ENCODE peak calls at places on chromosome 16, in five cellular contexts. M is right lobe of liver, G is IMR-90, D is heart left ventricle, I is upper lobe of left lung. Q is an unnamed sample.
A peak's percentile ranks its signal among the peaks of the same experiment; 100 is the strongest.

GRCh38 chr16:11877374-11877773 is 26.0 kb upstream of the RSL1D1 start:
- ATAC-seq in M (no peak), D (no peak), G (peak; percentile 11), I (no peak), Q (no peak)

GRCh38 chr16:23711785-23712184 is 1.2 kb downstream of the ERN2 start:
- ATAC-seq in I (no peak), G (no peak), D (no peak), M (no peak), Q (no peak)

GRCh38 chr16:67425046-67425445 is 5.9 kb upstream of the HSD11B2 start:
- ATAC-seq in I (no peak), D (no peak), G (peak; percentile 13), M (no peak), Q (no peak)

GRCh38 chr16:10368984-10369551 is 16.8 kb upstream of the ATF7IP2 start:
- ATAC-seq in I (no peak), M (peak; percentile 71), G (no peak), D (no peak), Q (no peak)

GRCh38 chr16:27402964-27403600 is 1.1 kb downstream of the IL21R start:
- ATAC-seq in M (no peak), I (no peak), D (no peak), G (no peak), Q (no peak)

GRCh38 chr16:85321856-85322271 is 209.6 kb upstream of the CIBAR2 start:
- ATAC-seq in D (peak; percentile 96), M (peak; percentile 94), I (peak; percentile 90), G (peak; percentile 93), Q (peak; percentile 96)

GRCh38 chr16:31148896-31149295 is 970 bp downstream of the PRSS36 start:
- ATAC-seq in I (no peak), M (no peak), D (no peak), G (no peak), Q (no peak)

GRCh38 chr16:88194397-88195020 is 188.2 kb upstream of the ZNF469 start:
- ATAC-seq in I (no peak), G (peak; percentile 16), M (no peak), D (peak; percentile 23), Q (peak; percentile 35)

GRCh38 chr16:15933781-15934180 is 15.6 kb upstream of the ABCC1 start:
- ATAC-seq in I (no peak), M (no peak), G (no peak), D (no peak), Q (no peak)

GRCh38 chr16:5633845-5634440 is 536.3 kb upstream of the EEF2KMT start:
- ATAC-seq in I (no peak), G (no peak), M (peak; percentile 54), D (no peak), Q (no peak)

GRCh38 chr16:19690196-19690595 is 27.8 kb downstream of the KNOP1 start:
- ATAC-seq in G (peak; percentile 65), D (peak; percentile 46), I (no peak), M (peak; percentile 51), Q (peak; percentile 48)

DNA sequence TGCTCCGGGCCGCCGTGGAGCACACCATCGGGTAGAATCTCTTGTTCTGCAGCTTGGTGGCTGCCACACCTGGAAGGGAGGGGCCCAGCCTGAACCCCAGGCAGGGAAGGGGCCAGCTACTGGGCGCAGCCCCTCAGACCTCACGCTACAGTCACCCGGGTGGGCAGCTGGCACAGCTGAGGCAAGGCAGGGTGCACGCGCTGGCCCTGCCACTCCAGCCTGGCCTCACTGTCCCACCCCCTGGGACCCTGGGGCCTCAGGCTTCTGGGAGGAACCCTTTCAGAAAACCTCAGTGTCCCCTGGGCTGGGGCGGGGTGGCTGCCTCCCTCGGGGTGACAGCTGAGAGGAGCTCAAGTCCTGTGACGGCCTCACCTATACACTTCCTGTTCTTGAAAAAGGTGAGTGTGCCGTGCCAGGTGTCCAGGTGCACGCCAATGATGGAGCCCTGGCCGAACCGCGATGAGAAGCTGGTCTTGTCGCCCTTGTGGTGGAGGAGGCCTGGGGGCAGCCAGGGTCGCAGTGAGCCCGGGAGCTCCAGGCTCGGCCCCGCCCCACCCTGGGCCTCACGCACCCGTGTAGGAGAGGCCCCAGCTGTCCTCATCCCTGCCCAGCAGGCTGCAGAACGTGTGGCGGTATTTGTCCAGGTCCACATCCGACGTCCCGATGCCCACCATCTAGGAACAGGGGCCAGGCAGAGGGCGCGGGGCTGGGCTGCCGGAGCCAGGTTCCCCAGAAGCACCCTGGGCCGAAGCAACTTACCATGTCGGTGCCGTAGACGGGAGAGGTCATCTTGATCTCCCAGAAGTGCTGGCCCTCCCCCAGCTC is 4.7 kb upstream of the MRPS34 start:
- ATAC-seq in D (no peak), G (no peak), I (no peak), M (no peak), Q (no peak)
- TF ChIP-seq POLR2A in D (no peak), G (no peak), I (no peak), M (peak; percentile 2), Q (no peak)

GRCh38 chr16:70746040-70746707 is 54.8 kb downstream of the VAC14 start:
- ATAC-seq in D (peak; percentile 38), G (peak; percentile 44), I (peak; percentile 46), M (peak; percentile 73), Q (peak; percentile 61)
- TF ChIP-seq POLR2A in D (no peak), G (peak; percentile 50), I (no peak), M (peak; percentile 66), Q (no peak)

GRCh38 chr16:81821422-81822128 is 42.5 kb downstream of the PLCG2 start:
- ATAC-seq in I (no peak), D (no peak), M (no peak), G (no peak), Q (no peak)
- TF ChIP-seq POLR2A in I (no peak), D (no peak), M (no peak), G (no peak), Q (no peak)

GRCh38 chr16:81448154-81449131 is 3.8 kb downstream of the CMIP start:
- ATAC-seq in G (no peak), D (no peak), M (peak; percentile 75), I (no peak), Q (no peak)
- TF ChIP-seq POLR2A in G (no peak), D (no peak), M (peak; percentile 43), I (no peak), Q (no peak)

GRCh38 chr16:53054670-53055485 is at the start of gene CHD9:
- ATAC-seq in M (peak; percentile 95), D (peak; percentile 94), G (peak; percentile 78), I (peak; percentile 97), Q (peak; percentile 87)
- TF ChIP-seq POLR2A in M (peak; percentile 71), D (no peak), G (no peak), I (peak; percentile 53), Q (no peak)

GRCh38 chr16:8621572-8622314 is at the start of gene METTL22:
- ATAC-seq in D (peak; percentile 99), I (peak; percentile 94), M (peak; percentile 97), G (peak; percentile 99), Q (peak; percentile 98)
- TF ChIP-seq POLR2A in D (no peak), I (peak; percentile 51), M (peak; percentile 80), G (peak; percentile 80), Q (peak; percentile 76)